ENCODE peak calls at places on chromosomes 16 and 17, in eight cellular contexts. A is A549, I is sigmoid colon, W is Peyer's patch, Z is ovary, V is GM12878, S is body of pancreas, X is esophagus squamous epithelium. E is an unnamed sample.

GRCh38 chr16:48903054-48903453 is 293.1 kb upstream of the N4BP1 start:
- DNase-seq in I (no peak), Z (no peak), W (no peak), S (no peak), A (no peak), V (no peak), X (no peak), E (no peak)

GRCh38 chr17:74206332-74206818 is 2.9 kb downstream of the RPL38 start:
- DNase-seq in S (no peak), V (no peak), I (no peak), A (no peak), Z (no peak), X (no peak), W (no peak), E (no peak)

GRCh38 chr16:84528317-84528716 is 23.9 kb upstream of the MEAK7 start:
- DNase-seq in X (no peak), I (no peak), Z (no peak), W (no peak), V (no peak), A (no peak), S (no peak), E (no peak)

GRCh38 chr16:84228321-84228838 is 11.4 kb downstream of the KCNG4 start:
- DNase-seq in W (no peak), S (peak), V (no peak), I (peak), Z (peak), X (no peak), A (peak), E (peak)

GRCh38 chr17:79064026-79064425 is 10.6 kb upstream of the ENGASE start:
- DNase-seq in W (no peak), X (no peak), S (no peak), I (peak), V (no peak), A (no peak), Z (no peak), E (no peak)

GRCh38 chr16:73000020-73000906 is 47.7 kb downstream of the ZFHX3 start:
- DNase-seq in Z (no peak), X (no peak), A (no peak), S (peak), I (peak), V (no peak), W (no peak), E (peak)

GRCh38 chr17:1256699-1257098 is 13.5 kb upstream of the BHLHA9 start:
- DNase-seq in V (no peak), A (no peak), X (no peak), I (no peak), W (no peak), Z (no peak), S (no peak), E (no peak)

GRCh38 chr17:10182785-10183184 is 15.6 kb downstream of the GAS7 start:
- DNase-seq in V (no peak), A (no peak), W (no peak), Z (no peak), X (no peak), I (no peak), S (no peak), E (no peak)

GRCh38 chr17:70327723-70328122 is 158.4 kb downstream of the KCNJ2 start:
- DNase-seq in Z (no peak), S (no peak), W (no peak), I (no peak), X (no peak), V (no peak), A (no peak), E (no peak)

GRCh38 chr16:80936410-80936809 is 70.3 kb downstream of the CMC2 start:
- DNase-seq in S (no peak), X (no peak), W (no peak), Z (no peak), I (no peak), A (no peak), V (no peak), E (no peak)

GRCh38 chr16:57994778-57995177 is 5.7 kb downstream of the ZNF319 start:
- DNase-seq in S (peak), V (no peak), Z (no peak), X (no peak), I (no peak), A (no peak), W (peak), E (peak)

GRCh38 chr16:56789360-56789759 is 59.4 kb downstream of the NUP93 start:
- DNase-seq in V (no peak), Z (peak), S (peak), A (peak), I (no peak), X (no peak), W (no peak), E (peak)

GRCh38 chr16:14562691-14563491 is 67.2 kb downstream of the PARN start:
- DNase-seq in S (peak), V (no peak), Z (no peak), I (peak), A (peak), W (no peak), X (no peak), E (no peak)

GRCh38 chr17:39757931-39758873 is 20.5 kb downstream of the GRB7 start:
- DNase-seq in S (no peak), X (no peak), V (peak), W (peak), A (no peak), I (peak), Z (no peak), E (no peak)

GRCh38 chr17:6755731-6756184 is at the start of gene XAF1:
- DNase-seq in A (no peak), X (no peak), Z (peak), V (peak), W (peak), I (peak), S (no peak), E (peak)

GRCh38 chr17:11996722-11997146 is 541 bp downstream of the ZNF18 start:
- DNase-seq in S (peak), A (peak), I (no peak), W (peak), V (peak), X (peak), Z (no peak), E (peak)

GRCh38 chr17:31393749-31394146 is 2.3 kb downstream of the RAB11FIP4 start:
- DNase-seq in Z (peak), A (no peak), S (no peak), I (no peak), V (no peak), X (no peak), W (no peak), E (no peak)

GRCh38 chr17:82281502-82282238 is 8.2 kb upstream of the CSNK1D start:
- DNase-seq in X (no peak), I (no peak), S (peak), V (peak), Z (no peak), W (no peak), A (no peak), E (no peak)

GRCh38 chr17:43334744-43335400 is 63.9 kb upstream of the ARL4D start:
- DNase-seq in I (no peak), W (no peak), A (no peak), V (no peak), X (no peak), S (no peak), Z (no peak), E (no peak)

GRCh38 chr16:81807767-81808166 is 28.7 kb downstream of the PLCG2 start:
- DNase-seq in A (no peak), X (no peak), Z (no peak), V (no peak), W (no peak), S (no peak), I (no peak), E (no peak)

GRCh38 chr17:68378202-68379149 is 78.8 kb downstream of the WIPI1 start:
- DNase-seq in V (no peak), A (peak), S (peak), I (peak), X (peak), Z (peak), W (peak), E (peak)

GRCh38 chr16:49458656-49459445 is 85.2 kb downstream of the C16orf78 start:
- DNase-seq in A (no peak), X (no peak), I (peak), S (no peak), W (no peak), Z (no peak), V (no peak), E (no peak)

GRCh38 chr17:49595980-49596379 is 20.3 kb downstream of the NXPH3 start:
- DNase-seq in Z (no peak), A (no peak), W (no peak), X (no peak), V (no peak), I (no peak), S (no peak), E (no peak)

GRCh38 chr16:19315889-19316288 is 30.4 kb downstream of the CLEC19A start:
- DNase-seq in Z (no peak), A (no peak), X (no peak), I (no peak), S (no peak), V (no peak), W (no peak), E (no peak)

GRCh38 chr17:65027305-65027704 is 29.2 kb downstream of the GNA13 start:
- DNase-seq in Z (no peak), I (no peak), X (no peak), V (peak), S (no peak), W (no peak), A (peak), E (no peak)

GRCh38 chr17:28912281-28912937 is 9.5 kb upstream of the DHRS13 start:
- DNase-seq in S (no peak), W (no peak), V (no peak), X (no peak), A (no peak), Z (no peak), I (no peak), E (no peak)

GRCh38 chr16:76535-77272 is 1.3 kb upstream of the MPG start:
- DNase-seq in S (peak), Z (peak), W (peak), X (no peak), V (no peak), A (peak), I (peak), E (peak)

GRCh38 chr16:22659933-22660332 is 149.2 kb downstream of the NPIPB5 start:
- DNase-seq in V (no peak), A (no peak), S (no peak), W (no peak), I (no peak), Z (no peak), X (no peak), E (no peak)

GRCh38 chr16:1615761-1616160 is 3.6 kb downstream of the CRAMP1 start:
- DNase-seq in I (no peak), Z (no peak), X (no peak), W (no peak), S (no peak), V (no peak), A (no peak), E (no peak)

GRCh38 chr17:40518401-40519088 is 17.1 kb upstream of the TNS4 start:
- DNase-seq in I (no peak), V (no peak), S (no peak), Z (peak), A (peak), W (no peak), X (no peak), E (peak)

GRCh38 chr17:31310260-31310659 is 3.6 kb downstream of the EVI2B start:
- DNase-seq in X (no peak), I (no peak), S (no peak), A (no peak), Z (no peak), V (no peak), W (peak), E (no peak)

GRCh38 chr16:68658258-68658973 is 13.3 kb downstream of the CDH3 start:
- DNase-seq in I (no peak), S (no peak), A (peak), V (no peak), X (no peak), W (no peak), Z (peak), E (peak)

GRCh38 chr16:56931253-56931768 is 631 bp upstream of the HERPUD1 start:
- DNase-seq in W (peak), A (no peak), Z (no peak), I (no peak), V (peak), X (peak), S (no peak), E (no peak)

GRCh38 chr16:78210305-78210704 is 110.9 kb downstream of the WWOX start:
- DNase-seq in S (no peak), X (no peak), W (no peak), A (no peak), Z (no peak), V (no peak), I (no peak), E (no peak)

GRCh38 chr16:56814537-56815432 is 50.2 kb upstream of the SLC12A3 start:
- DNase-seq in Z (no peak), X (no peak), V (no peak), S (no peak), W (no peak), I (no peak), A (peak), E (no peak)

GRCh38 chr17:17765921-17766320 is 70.9 kb downstream of the SREBF1 start:
- DNase-seq in A (no peak), X (no peak), I (no peak), Z (no peak), W (no peak), V (no peak), S (no peak), E (no peak)

GRCh38 chr17:15216481-15216880 is 48.6 kb downstream of the PMP22 start:
- DNase-seq in W (no peak), A (no peak), S (no peak), Z (no peak), V (no peak), X (no peak), I (no peak), E (no peak)
- TF ChIP-seq POLR2A in W (no peak), A (no peak), S (no peak), Z (no peak), V (no peak), X (no peak), I (no peak), E (no peak)

DNA sequence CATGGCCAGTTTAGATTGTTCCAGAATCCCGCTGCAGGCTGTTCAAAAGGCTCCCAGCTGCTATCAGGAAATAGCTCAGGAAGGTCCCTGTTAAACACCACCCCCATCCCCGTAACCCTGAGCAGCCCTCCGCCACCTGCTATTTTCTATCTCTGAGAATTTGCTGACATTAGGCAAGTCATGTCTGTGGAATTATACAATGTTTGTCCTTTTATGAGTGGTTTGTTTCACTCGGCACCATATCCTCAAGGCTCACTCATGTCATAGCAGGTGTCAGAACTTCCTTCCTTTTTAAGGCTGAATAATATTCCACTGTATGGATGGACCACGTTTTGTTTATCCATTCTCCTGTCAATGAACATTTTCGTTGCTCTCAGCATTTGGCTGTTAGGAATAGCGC is 164.3 kb upstream of the FOXF1 start:
- DNase-seq in A (no peak), I (no peak), Z (no peak), S (no peak), V (no peak), W (no peak), X (no peak), E (no peak)
- H3K27ac ChIP-seq in A (no peak), I (no peak), Z (no peak), S (no peak), V (no peak), W (no peak), X (no peak), E (no peak)

GRCh38 chr17:66301864-66302741 is at the start of gene PRKCA:
- DNase-seq in Z (peak), S (peak), I (peak), A (peak), W (peak), X (no peak), V (no peak), E (peak)
- TF ChIP-seq POLR2A in Z (peak), S (peak), I (no peak), A (peak), W (no peak), X (peak), V (peak), E (peak)

GRCh38 chr17:4881761-4882555 is 17.4 kb upstream of the C17orf107 start:
- DNase-seq in A (peak), W (peak), V (no peak), S (peak), Z (peak), I (no peak), X (no peak), E (peak)
- H3K27ac ChIP-seq in A (no peak), W (no peak), V (no peak), S (no peak), Z (peak), I (no peak), X (peak), E (no peak)

GRCh38 chr16:31191697-31192428 is 10.7 kb downstream of the PYCARD start:
- DNase-seq in S (no peak), I (no peak), X (no peak), Z (no peak), W (no peak), A (no peak), V (no peak), E (no peak)

GRCh38 chr16:31196324-31197088 is 6.1 kb downstream of the PYCARD start:
- DNase-seq in W (no peak), A (no peak), X (no peak), V (no peak), S (no peak), I (no peak), Z (no peak), E (no peak)

GRCh38 chr16:31193874-31194273 is 8.7 kb downstream of the PYCARD start:
- DNase-seq in V (no peak), A (no peak), I (no peak), Z (no peak), S (no peak), W (no peak), X (no peak), E (no peak)

GRCh38 chr16:31192856-31193642 is 9.5 kb downstream of the PYCARD start:
- DNase-seq in Z (no peak), I (no peak), X (no peak), W (no peak), S (no peak), A (no peak), V (no peak), E (no peak)

DNA sequence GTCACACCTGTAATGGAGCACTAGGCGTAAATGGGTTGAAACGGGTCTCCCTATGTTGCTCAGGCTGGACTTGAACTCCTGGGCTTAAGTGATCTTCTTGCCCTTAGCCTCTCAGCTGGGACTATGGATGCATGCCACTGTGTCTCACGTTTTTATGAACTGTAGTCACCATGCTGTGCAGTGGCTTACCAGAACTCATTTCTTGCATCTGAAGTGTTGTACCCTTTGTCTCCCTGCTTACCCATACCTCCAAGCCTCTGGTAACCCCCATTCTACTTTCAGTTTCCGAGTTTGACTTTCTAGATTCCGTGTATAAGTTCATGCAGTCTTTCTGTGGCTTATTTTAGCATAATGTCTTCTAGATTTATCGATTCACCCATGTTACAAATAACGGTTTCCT is 7.7 kb downstream of the PYCARD start:
- DNase-seq in I (no peak), V (no peak), X (no peak), W (no peak), Z (no peak), A (no peak), S (no peak), E (no peak)
- TF ChIP-seq POLR2A in I (no peak), V (peak), X (no peak), W (no peak), Z (no peak), A (no peak), S (no peak), E (no peak)

GRCh38 chr17:80758793-80759673 is 214.4 kb downstream of the RPTOR start:
- DNase-seq in A (no peak), I (peak), S (no peak), W (no peak), V (no peak), X (no peak), Z (no peak), E (no peak)

GRCh38 chr17:80763293-80763867 is 218.7 kb downstream of the RPTOR start:
- DNase-seq in Z (no peak), S (no peak), I (no peak), W (no peak), A (no peak), X (no peak), V (no peak), E (no peak)

GRCh38 chr17:80762076-80762475 is 217.4 kb downstream of the RPTOR start:
- DNase-seq in A (no peak), S (no peak), I (peak), W (no peak), Z (no peak), X (no peak), V (no peak), E (no peak)

GRCh38 chr17:80761421-80761871 is 216.8 kb downstream of the RPTOR start:
- DNase-seq in I (peak), Z (no peak), W (no peak), S (no peak), V (no peak), A (peak), X (no peak), E (no peak)

GRCh38 chr17:80760501-80760900 is 215.9 kb downstream of the RPTOR start:
- DNase-seq in Z (no peak), S (peak), X (no peak), V (peak), I (peak), W (no peak), A (no peak), E (no peak)
- H3K27ac ChIP-seq in Z (no peak), S (no peak), X (no peak), V (peak), I (no peak), W (no peak), A (peak), E (no peak)

DNA sequence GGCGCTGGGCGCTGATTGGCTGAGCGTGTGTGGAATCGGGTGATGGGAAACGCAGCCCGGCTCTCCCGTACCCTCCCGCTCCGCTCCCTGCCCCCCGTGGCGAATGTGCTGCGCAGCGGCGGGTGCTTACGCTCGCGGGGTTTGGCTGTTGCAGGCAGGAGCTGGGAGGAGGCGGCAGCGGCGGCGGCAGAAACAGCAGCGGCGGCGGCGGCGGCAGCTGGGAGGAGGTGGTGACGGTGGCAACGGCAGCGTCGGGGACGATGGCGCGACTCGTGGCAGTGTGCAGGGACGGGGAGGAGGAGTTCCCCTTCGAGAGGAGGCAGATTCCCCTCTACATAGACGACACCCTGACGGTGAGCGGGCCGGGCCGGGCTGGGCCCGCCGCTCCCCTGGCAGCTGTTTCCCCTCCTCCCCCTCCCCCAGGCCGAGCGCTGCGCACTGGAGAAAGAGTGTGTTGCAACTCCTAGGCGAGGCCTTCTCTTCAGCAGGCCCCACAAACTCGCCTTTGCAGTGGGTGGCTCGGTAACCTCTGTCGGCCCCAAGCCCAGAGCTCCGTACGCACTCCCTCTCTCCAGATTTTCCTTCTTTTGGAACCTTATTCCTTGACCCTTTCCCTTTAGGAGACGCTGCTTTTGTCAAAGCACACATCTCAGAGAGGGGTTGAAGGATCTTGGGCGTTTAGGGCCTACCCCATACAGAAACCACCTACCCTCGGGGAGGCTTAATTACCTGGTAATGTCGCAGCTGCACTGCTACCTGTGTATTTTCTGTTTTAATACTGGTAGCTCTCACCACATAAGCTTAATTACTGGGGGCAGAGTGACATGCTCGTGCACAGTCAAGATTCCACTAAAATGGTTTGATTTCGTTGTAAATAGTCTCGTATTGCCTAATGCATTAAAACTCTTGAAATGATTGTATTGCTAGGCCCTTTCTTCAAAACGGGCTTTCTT is 1.0 kb downstream of the GGNBP2 start:
- DNase-seq in A (peak), W (peak), X (peak), I (peak), S (peak), V (peak), Z (peak), E (peak)
- TF ChIP-seq POLR2A in A (peak), W (peak), X (peak), I (peak), S (peak), V (peak), Z (peak), E (peak)

E was measured in thyroid gland.